ENCODE peak calls at places on chromosomes 13 and 19, in eight cellular contexts. B is stimulated activated CD4-positive, alpha-beta T cell treated with anti-CD3 and anti-CD28 coated beads, Interleukin-15, amount 100 ng/mL, for 24 hours; Q is hypothalamus; T is GM04504; X is CD8-positive, alpha-beta T cell; Y is ureter; J is AML-193; Z is tibial artery. R is an unnamed sample.

GRCh38 chr13:29924951-29925350 is 74.5 kb upstream of the UBL3 start:
- DNase-seq in J (no peak), X (no peak), Y (no peak), Q (no peak), T (no peak), Z (no peak), B (no peak), R (no peak)

GRCh38 chr19:15436826-15437110 is 13.0 kb downstream of the WIZ start:
- DNase-seq in B (no peak), X (no peak), Q (no peak), Z (no peak), T (no peak), Y (no peak), J (no peak), R (no peak)

GRCh38 chr13:46662690-46663089 is 109.7 kb downstream of the LRCH1 start:
- DNase-seq in Z (no peak), T (no peak), Q (no peak), J (no peak), Y (no peak), X (no peak), B (no peak), R (no peak)

GRCh38 chr19:19745496-19746285 is 12.8 kb upstream of the ZNF14 start:
- DNase-seq in Z (no peak), X (no peak), Q (no peak), J (no peak), Y (no peak), T (no peak), B (no peak), R (no peak)

GRCh38 chr19:47309608-47310007 is at the start of gene C5AR1:
- DNase-seq in B (no peak), Q (no peak), X (no peak), Z (peak; percentile 66), T (no peak), Y (no peak), J (no peak), R (no peak)

GRCh38 chr19:29385191-29385795 is 140.5 kb upstream of the VSTM2B start:
- DNase-seq in Z (no peak), B (no peak), Y (no peak), X (no peak), T (no peak), J (no peak), Q (no peak), R (no peak)

GRCh38 chr19:13090511-13091231 is 12.0 kb downstream of the LYL1 start:
- DNase-seq in T (no peak), Q (no peak), X (no peak), J (no peak), Y (no peak), Z (no peak), B (no peak), R (no peak)

GRCh38 chr19:12774588-12775555 is at the start of gene HOOK2:
- DNase-seq in Q (no peak), Y (peak; percentile 96), B (peak; percentile 39), Z (no peak), X (peak; percentile 37), J (no peak), T (no peak), R (no peak)

R was measured in HS-5.